ENCODE peak calls at places on chromosome 6, in seven cellular contexts. E is PC-9, Q is GM12865, M is heart left ventricle, O is keratinocyte, T is PC-3, Y is kidney. Z is an unnamed sample.

GRCh38 chr6:129730477-129731165 is 20.6 kb upstream of the ARHGAP18 start:
- DNase-seq in Q (peak; percentile 70), Y (no peak), T (peak; percentile 61), O (no peak), M (no peak), E (no peak), Z (peak; percentile 54)

GRCh38 chr6:96394727-96395126 is 126.9 kb upstream of the UFL1 start:
- DNase-seq in E (peak; percentile 3), O (no peak), Y (no peak), T (peak; percentile 43), Q (peak; percentile 20), M (no peak), Z (no peak)

GRCh38 chr6:139570166-139570565 is 195.7 kb upstream of the CITED2 start:
- DNase-seq in Q (no peak), Y (no peak), O (no peak), T (no peak), E (no peak), M (no peak), Z (no peak)

GRCh38 chr6:37366910-37367309 is 13.1 kb downstream of the RNF8 start:
- DNase-seq in Y (no peak), E (no peak), M (no peak), O (no peak), Q (no peak), T (peak; percentile 32), Z (peak; percentile 31)

GRCh38 chr6:130178692-130179091 is 44.1 kb downstream of the SAMD3 start:
- DNase-seq in Y (no peak), Q (no peak), E (peak; percentile 59), M (no peak), T (peak; percentile 86), O (peak; percentile 46), Z (peak; percentile 89)

GRCh38 chr6:83592770-83593394 is 80.5 kb downstream of the PRSS35 start:
- DNase-seq in Y (no peak), M (no peak), O (no peak), E (no peak), T (peak; percentile 38), Q (peak; percentile 74), Z (peak; percentile 28)

GRCh38 chr6:7224726-7225125 is 88.3 kb downstream of the SSR1 start:
- DNase-seq in Y (no peak), O (no peak), M (no peak), E (no peak), Q (no peak), T (no peak), Z (no peak)

GRCh38 chr6:45367999-45368398 is 9.7 kb downstream of the SUPT3H start:
- DNase-seq in O (no peak), T (no peak), Y (no peak), E (no peak), Q (no peak), M (no peak), Z (no peak)

GRCh38 chr6:71079707-71080106 is 122.8 kb upstream of the B3GAT2 start:
- DNase-seq in O (no peak), M (no peak), Y (no peak), E (no peak), T (no peak), Q (no peak), Z (peak; percentile 44)

GRCh38 chr6:159305159-159305558 is 136.0 kb downstream of the FNDC1 start:
- DNase-seq in O (no peak), M (no peak), E (no peak), Q (no peak), Y (no peak), T (no peak), Z (no peak)

GRCh38 chr6:165109011-165109410 is 200.4 kb downstream of the C6orf118 start:
- DNase-seq in O (no peak), E (no peak), T (no peak), Q (no peak), Y (no peak), M (no peak), Z (no peak)

GRCh38 chr6:166738778-166739654 is 112.0 kb upstream of the RPS6KA2 start:
- DNase-seq in Y (no peak), M (no peak), T (no peak), Q (no peak), O (no peak), E (no peak), Z (peak; percentile 64)

GRCh38 chr6:24100336-24100735 is 25.7 kb upstream of the NRSN1 start:
- DNase-seq in E (no peak), Q (no peak), Y (no peak), T (no peak), M (no peak), O (no peak), Z (no peak)

GRCh38 chr6:12598919-12599318 is 117.6 kb upstream of the PHACTR1 start:
- DNase-seq in E (no peak), T (no peak), Q (no peak), Y (no peak), M (no peak), O (no peak), Z (no peak)

GRCh38 chr6:57117801-57118200 is 27.8 kb downstream of the ZNF451 start:
- DNase-seq in T (no peak), E (no peak), O (no peak), M (no peak), Y (no peak), Q (no peak), Z (no peak)

GRCh38 chr6:41724638-41725501 is 10.5 kb downstream of the TFEB start:
- DNase-seq in E (no peak), T (no peak), M (no peak), Y (peak; percentile 47), O (no peak), Q (no peak), Z (peak; percentile 25)

GRCh38 chr6:125821825-125822281 is 31.1 kb downstream of the NCOA7 start:
- DNase-seq in O (no peak), E (peak; percentile 11), M (no peak), Y (no peak), T (no peak), Q (no peak), Z (no peak)

GRCh38 chr6:149026530-149026942 is 279.7 kb downstream of the UST start:
- DNase-seq in Y (no peak), Q (peak; percentile 55), E (no peak), O (peak; percentile 38), M (no peak), T (peak; percentile 82), Z (peak; percentile 93)
- TF ChIP-seq CTCF in Y (peak; percentile 23), Q (peak; percentile 36), E (peak; percentile 75), O (peak; percentile 51), M (peak; percentile 14), T (peak; percentile 85), Z (peak; percentile 78)

DNA sequence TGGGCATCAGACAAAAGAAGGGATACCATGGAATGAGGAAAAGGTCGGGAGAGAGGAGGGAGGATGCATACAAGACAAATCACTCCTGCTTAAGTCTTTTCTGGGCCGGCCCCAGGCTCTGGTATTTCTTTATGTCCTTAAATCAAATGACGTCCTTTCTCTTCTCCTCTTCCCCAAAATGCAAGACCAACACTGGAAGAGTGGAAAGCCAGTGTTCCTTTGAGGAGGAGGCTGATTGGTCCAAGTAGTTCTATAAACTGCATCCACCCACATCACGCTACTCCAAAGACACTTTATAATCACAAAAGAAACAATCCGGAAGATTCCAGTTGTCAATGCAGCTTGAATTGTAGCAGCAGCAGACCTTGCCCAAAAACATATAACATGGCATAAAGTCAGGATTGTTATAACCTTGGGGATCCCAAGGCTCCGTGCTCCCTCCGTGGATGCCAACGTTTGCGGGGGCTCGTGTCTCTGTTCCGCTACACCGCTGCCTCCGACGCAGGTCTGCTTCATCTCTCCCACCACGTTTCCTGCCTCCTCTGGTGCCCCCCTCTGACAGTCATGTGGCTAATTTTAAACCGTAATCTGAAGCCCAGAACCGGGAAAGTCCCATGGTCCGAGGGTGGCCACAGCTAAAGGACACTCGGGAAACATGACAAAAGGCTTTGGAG is 47.1 kb downstream of the MCUR1 start:
- DNase-seq in Y (peak; percentile 71), M (peak; percentile 72), O (no peak), T (no peak), E (no peak), Q (peak; percentile 26), Z (peak; percentile 62)
- H3K4me3 ChIP-seq in Y (peak overlapping the region; percentile 24), M (peak overlapping the region; percentile 45), O (no peak overlapping the region), T (no peak overlapping the region), E (no peak overlapping the region), Q (peak overlapping the region; percentile 8), Z (peak overlapping the region; percentile 44)

DNA sequence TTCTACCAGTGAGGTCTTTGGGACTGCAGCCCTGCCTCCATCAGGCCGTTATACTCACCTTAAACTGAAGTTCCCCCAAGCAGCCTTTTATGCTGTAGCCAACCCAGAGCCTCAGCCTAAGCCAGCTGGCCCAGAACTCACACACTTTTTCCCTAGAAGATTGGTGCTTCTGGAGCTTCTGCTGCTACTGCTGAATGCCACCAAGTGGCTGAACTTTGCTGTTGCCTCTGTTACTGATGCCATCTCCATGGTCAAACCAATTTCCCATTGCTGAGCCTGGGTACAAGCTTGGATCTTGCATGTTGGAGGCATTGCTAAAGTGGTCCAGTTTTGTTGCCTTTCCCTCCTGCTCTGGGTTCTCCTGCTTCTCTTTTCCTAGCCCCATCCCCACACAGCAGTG is 15.0 kb upstream of the TBX18 start:
- DNase-seq in E (no peak), O (no peak), T (peak; percentile 6), M (no peak), Q (no peak), Y (no peak), Z (no peak)
- TF ChIP-seq CTCF in E (no peak), O (no peak), T (peak; percentile 30), M (no peak), Q (no peak), Y (no peak), Z (peak; percentile 31)

DNA sequence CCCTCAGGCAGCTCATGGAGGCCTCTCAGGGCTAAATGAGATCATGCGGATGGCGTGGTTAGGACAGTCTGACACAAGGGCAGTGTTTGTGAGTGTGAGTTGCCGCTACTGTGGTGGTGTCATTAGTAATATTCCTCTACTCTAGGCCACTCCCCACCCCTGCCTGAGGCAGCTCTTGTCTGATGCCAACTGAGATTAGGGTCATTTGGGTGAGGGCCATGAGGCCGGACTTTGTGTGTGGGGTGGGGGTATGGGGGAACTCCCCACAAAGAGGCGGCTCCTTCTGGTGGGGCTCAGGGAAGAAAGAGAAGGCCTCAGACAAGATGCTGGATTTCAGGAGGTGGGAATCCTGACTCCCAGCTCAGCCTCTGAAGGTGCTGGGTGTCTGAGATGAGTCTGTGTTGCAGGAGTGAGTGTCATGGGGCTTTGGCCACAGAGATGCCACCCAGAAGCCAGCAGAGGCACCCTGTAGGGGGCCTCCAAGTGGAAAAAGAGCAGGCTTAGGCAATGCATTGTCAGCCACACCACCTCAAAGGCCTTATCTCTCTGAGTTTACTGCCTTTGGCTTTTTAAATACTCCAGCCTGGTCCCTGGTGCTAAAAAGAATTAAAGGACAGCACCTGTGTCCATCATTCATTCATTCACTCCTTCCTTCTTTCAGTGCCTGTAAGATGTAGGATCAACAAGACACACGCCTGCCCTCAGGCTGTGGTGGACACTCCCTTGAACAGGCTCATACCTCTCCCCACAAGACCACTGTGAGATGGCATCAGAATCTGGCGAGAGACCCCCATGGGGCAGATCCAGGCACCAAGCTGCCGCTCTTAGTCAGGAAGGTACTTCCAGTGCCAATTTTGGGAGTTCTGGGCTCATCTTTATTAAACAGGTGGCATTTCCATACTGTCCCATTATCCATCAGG is 175.2 kb downstream of the MRPL14 start:
- DNase-seq in E (peak; percentile 22), Y (peak; percentile 43), O (no peak), T (no peak), Q (no peak), M (no peak), Z (no peak)
- H3K4me3 ChIP-seq in E (no peak overlapping the region), Y (no peak overlapping the region), O (no peak overlapping the region), T (no peak overlapping the region), Q (no peak overlapping the region), M (no peak overlapping the region), Z (no peak overlapping the region)

GRCh38 chr6:137165375-137166246 is 7.8 kb downstream of the IL22RA2 start:
- DNase-seq in O (no peak), E (no peak), Y (no peak), M (no peak), Q (peak; percentile 92), T (peak; percentile 26), Z (peak; percentile 6)
- TF ChIP-seq CTCF in O (peak; percentile 77), E (no peak), Y (no peak), M (no peak), Q (peak; percentile 61), T (no peak), Z (peak; percentile 28)